ENCODE peak calls at places on chromosomes 5 and 9, in ten cellular contexts. R is Calu3, K is lower lobe of right lung, J is GM12878, H is psoas muscle, L is A549, W is kidney, D is B cell, E is GM10248, V is prostate gland. N is an unnamed sample.
A peak's percentile ranks its signal among the peaks of the same experiment; 100 is the strongest.

GRCh38 chr9:124514874-124515273 is 7.7 kb upstream of the NR5A1 start:
- DNase-seq in R (no peak), K (no peak), J (no peak), H (no peak), L (no peak), W (no peak), D (no peak), E (no peak), V (no peak), N (no peak)

GRCh38 chr9:129026442-129027223 is 1.5 kb downstream of the SH3GLB2 start:
- DNase-seq in R (peak; percentile 66), K (no peak), J (no peak), H (no peak), L (no peak), W (peak; percentile 85), D (peak; percentile 19), E (no peak), V (peak; percentile 44), N (no peak)

GRCh38 chr9:135212961-135213360 is 125.5 kb downstream of the OLFM1 start:
- DNase-seq in R (no peak), K (peak; percentile 22), J (no peak), H (no peak), L (no peak), W (peak; percentile 65), D (no peak), E (no peak), V (no peak), N (peak; percentile 88)

GRCh38 chr5:37771731-37772130 is 68.1 kb downstream of the GDNF start:
- DNase-seq in R (no peak), K (no peak), J (no peak), H (no peak), L (no peak), W (no peak), D (no peak), E (no peak), V (no peak), N (no peak)

GRCh38 chr9:116101516-116101915 is 52.1 kb upstream of the PAPPA start:
- DNase-seq in R (no peak), K (no peak), J (no peak), H (no peak), L (peak; percentile 8), W (no peak), D (no peak), E (no peak), V (no peak), N (no peak)

GRCh38 chr5:27906481-27906880 is 868.1 kb upstream of the CDH9 start:
- DNase-seq in R (no peak), K (no peak), J (no peak), H (no peak), L (no peak), W (no peak), D (no peak), E (no peak), V (no peak), N (no peak)

GRCh38 chr9:120009856-120010255 is 570.1 kb downstream of the CDK5RAP2 start:
- DNase-seq in R (no peak), K (no peak), J (no peak), H (no peak), L (no peak), W (no peak), D (no peak), E (no peak), V (no peak), N (no peak)

GRCh38 chr5:127133071-127133470 is 59.8 kb upstream of the C5orf63 start:
- DNase-seq in R (no peak), K (no peak), J (no peak), H (no peak), L (no peak), W (no peak), D (no peak), E (no peak), V (no peak), N (no peak)

GRCh38 chr5:44603496-44604272 is 205.1 kb upstream of the MRPS30 start:
- DNase-seq in R (no peak), K (no peak), J (no peak), H (no peak), L (no peak), W (no peak), D (no peak), E (no peak), V (no peak), N (no peak)
- TF ChIP-seq CTCF in R (no peak), K (no peak), J (no peak), H (no peak), L (no peak), W (no peak), D (no peak), E (no peak), V (no peak), N (no peak)

DNA sequence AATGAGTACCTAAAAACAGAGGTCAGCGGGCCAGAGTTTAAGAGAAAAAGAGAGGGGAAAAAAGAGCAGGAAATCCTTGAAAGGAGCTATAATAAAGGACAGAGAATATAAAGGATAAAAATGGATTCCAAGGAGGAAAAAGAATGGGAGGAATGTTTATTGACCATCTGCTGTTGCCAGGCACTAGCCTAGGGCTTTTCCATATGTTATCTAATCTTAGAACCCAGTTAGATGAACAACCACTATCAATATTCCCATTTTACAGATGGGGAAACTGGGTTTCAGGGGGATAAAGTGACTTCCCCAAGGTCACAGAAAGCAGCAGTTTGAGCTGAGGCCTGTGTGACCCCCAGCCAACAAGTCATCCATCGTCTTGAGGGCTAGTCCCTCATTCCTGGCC is 232.5 kb downstream of the NR3C1 start:
- DNase-seq in R (no peak), K (no peak), J (no peak), H (no peak), L (no peak), W (no peak), D (no peak), E (no peak), V (no peak), N (no peak)
- TF ChIP-seq CTCF in R (no peak), K (no peak), J (no peak), H (no peak), L (no peak), W (no peak), D (no peak), E (no peak), V (no peak), N (no peak)

GRCh38 chr5:166369817-166370216 is 1921.6 kb upstream of the WWC1 start:
- DNase-seq in R (no peak), K (no peak), J (no peak), H (no peak), L (no peak), W (no peak), D (no peak), E (no peak), V (no peak), N (no peak)

GRCh38 chr5:166365164-166365563 is 1926.3 kb upstream of the WWC1 start:
- DNase-seq in R (no peak), K (no peak), J (no peak), H (no peak), L (no peak), W (no peak), D (no peak), E (no peak), V (no peak), N (no peak)

GRCh38 chr5:166369326-166369725 is 1922.1 kb upstream of the WWC1 start:
- DNase-seq in R (no peak), K (no peak), J (no peak), H (no peak), L (no peak), W (no peak), D (no peak), E (no peak), V (no peak), N (no peak)

GRCh38 chr5:166370928-166371690 is 1920.3 kb upstream of the WWC1 start:
- DNase-seq in R (no peak), K (no peak), J (no peak), H (no peak), L (no peak), W (no peak), D (no peak), E (no peak), V (no peak), N (no peak)

GRCh38 chr5:166367391-166367790 is 1924.1 kb upstream of the WWC1 start:
- DNase-seq in R (no peak), K (no peak), J (no peak), H (no peak), L (no peak), W (no peak), D (no peak), E (no peak), V (no peak), N (no peak)
- TF ChIP-seq CTCF in R (no peak), K (no peak), J (no peak), H (no peak), L (no peak), W (no peak), D (no peak), E (no peak), V (no peak), N (no peak)

GRCh38 chr5:142769251-142769792 is 855 bp upstream of the ARHGAP26 start:
- DNase-seq in R (peak; percentile 33), K (no peak), J (no peak), H (no peak), L (no peak), W (no peak), D (no peak), E (no peak), V (no peak), N (no peak)

GRCh38 chr5:142769793-142770649 is at the start of gene ARHGAP26:
- DNase-seq in R (peak; percentile 99), K (peak; percentile 98), J (peak; percentile 70), H (peak; percentile 97), L (peak; percentile 93), W (peak; percentile 99), D (peak; percentile 96), E (peak; percentile 96), V (peak; percentile 99), N (peak; percentile 98)

GRCh38 chr5:142767925-142768324 is 2.3 kb upstream of the ARHGAP26 start:
- DNase-seq in R (no peak), K (no peak), J (no peak), H (no peak), L (no peak), W (no peak), D (no peak), E (no peak), V (no peak), N (no peak)

GRCh38 chr5:142772766-142773293 is 2.7 kb downstream of the ARHGAP26 start:
- DNase-seq in R (no peak), K (no peak), J (no peak), H (no peak), L (no peak), W (no peak), D (no peak), E (no peak), V (no peak), N (no peak)

DNA sequence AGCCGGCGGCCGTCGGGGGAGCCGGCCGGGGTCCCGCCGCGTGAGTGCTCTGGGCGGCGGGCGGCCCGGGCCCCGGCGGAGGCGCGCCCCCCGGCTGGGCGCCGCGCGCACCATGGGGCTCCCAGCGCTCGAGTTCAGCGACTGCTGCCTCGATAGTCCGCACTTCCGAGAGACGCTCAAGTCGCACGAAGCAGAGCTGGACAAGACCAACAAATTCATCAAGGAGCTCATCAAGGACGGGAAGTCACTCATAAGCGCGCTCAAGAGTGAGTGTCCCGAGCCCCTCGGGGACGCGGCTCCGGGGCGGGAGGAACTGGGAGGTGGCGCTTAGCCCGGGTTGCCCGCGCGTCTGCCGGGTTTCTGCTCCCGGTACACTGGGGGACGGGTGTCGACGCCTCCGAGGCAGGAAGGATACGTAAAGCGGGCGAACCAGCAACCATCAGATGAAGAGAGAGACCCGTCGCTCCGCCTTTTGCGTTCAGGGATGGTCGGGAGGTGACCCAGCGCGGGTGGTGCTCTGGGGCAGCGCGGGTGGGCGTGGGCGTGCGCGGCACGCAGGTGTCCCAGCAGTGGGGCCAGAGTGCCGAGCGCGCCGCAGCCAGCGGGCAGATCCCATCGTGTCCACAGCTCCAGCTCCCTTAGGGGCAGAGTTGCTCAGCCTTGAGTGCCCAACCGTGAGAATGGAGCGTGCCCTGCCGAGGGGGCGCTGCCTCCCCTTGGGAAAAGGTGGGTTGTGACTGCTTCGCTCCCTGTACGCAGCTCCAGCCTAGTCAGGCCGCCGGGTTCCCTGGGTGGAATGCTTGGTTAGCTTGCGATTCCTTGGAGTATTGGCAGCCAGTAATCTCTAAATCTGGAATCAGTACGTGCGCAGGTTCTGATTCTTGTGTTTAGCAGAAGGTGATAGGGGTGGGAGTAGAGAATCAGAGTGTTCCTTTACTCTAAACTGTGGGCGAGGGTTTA is 753 bp downstream of the ARHGAP26 start:
- DNase-seq in R (peak; percentile 83), K (peak; percentile 74), J (no peak), H (peak; percentile 51), L (peak; percentile 33), W (peak; percentile 87), D (peak; percentile 66), E (peak; percentile 40), V (peak; percentile 45), N (peak; percentile 89)
- TF ChIP-seq CTCF in R (no peak), K (no peak), J (no peak), H (no peak), L (peak; percentile 33), W (peak; percentile 12), D (no peak), E (no peak), V (no peak), N (peak; percentile 43)